ENCODE peak calls at places on chromosomes 16 and 17, in four cellular contexts. K is lower lobe of right lung, D is GM23248, L is A673. R is an unnamed sample.

GRCh38 chr16:1434644-1435592 is 4.0 kb downstream of the PERCC1 start:
- DNase-seq in K (no peak), D (no peak), L (no peak), R (no peak)

GRCh38 chr17:61635913-61636432 is 45.0 kb upstream of the NACA2 start:
- DNase-seq in K (no peak), D (peak; percentile 60), L (peak; percentile 77), R (no peak)

GRCh38 chr16:57590654-57591085 is 37.8 kb upstream of the ADGRG1 start:
- DNase-seq in K (no peak), D (peak; percentile 86), L (peak; percentile 48), R (no peak)

GRCh38 chr16:2039286-2040030 is 8.2 kb downstream of the NTHL1 start:
- DNase-seq in K (peak; percentile 83), D (peak; percentile 84), L (peak; percentile 43), R (no peak)

GRCh38 chr17:44881145-44881544 is 18.1 kb downstream of the EFTUD2 start:
- DNase-seq in K (no peak), D (no peak), L (no peak), R (no peak)

GRCh38 chr17:81738801-81739393 is 26.8 kb downstream of the SLC25A10 start:
- DNase-seq in K (peak; percentile 39), D (no peak), L (no peak), R (no peak)

GRCh38 chr16:70788668-70789161 is 12.2 kb downstream of the VAC14 start:
- DNase-seq in K (no peak), D (peak; percentile 30), L (no peak), R (no peak)

GRCh38 chr17:8939496-8940334 is 25.8 kb downstream of the PIK3R5 start:
- DNase-seq in K (no peak), D (no peak), L (no peak), R (no peak)

GRCh38 chr17:17822189-17822978 is 14.4 kb downstream of the SREBF1 start:
- DNase-seq in K (no peak), D (peak; percentile 84), L (no peak), R (no peak)

GRCh38 chr17:34852614-34853013 is 108.6 kb downstream of the CCT6B start:
- DNase-seq in K (no peak), D (no peak), L (no peak), R (no peak)

GRCh38 chr16:85173077-85173980 is 61.1 kb upstream of the CIBAR2 start:
- DNase-seq in K (peak; percentile 44), D (peak; percentile 98), L (peak; percentile 31), R (no peak)

GRCh38 chr16:85606920-85607319 is 6.2 kb upstream of the GSE1 start:
- DNase-seq in K (no peak), D (no peak), L (peak; percentile 47), R (no peak)

GRCh38 chr17:57919912-57920311 is 35.3 kb downstream of the CUEDC1 start:
- DNase-seq in K (no peak), D (no peak), L (no peak), R (no peak)

GRCh38 chr17:61255609-61256008 is 144.0 kb upstream of the TBX2 start:
- DNase-seq in K (no peak), D (no peak), L (no peak), R (no peak)

GRCh38 chr17:38452719-38453118 is 24.5 kb downstream of the ARHGAP23 start:
- DNase-seq in K (no peak), D (peak; percentile 23), L (no peak), R (no peak)

GRCh38 chr17:55964191-55964590 is 189.1 kb upstream of the ANKFN1 start:
- DNase-seq in K (no peak), D (no peak), L (no peak), R (no peak)

GRCh38 chr17:47733047-47733413 is at the start of gene TBX21:
- DNase-seq in K (peak; percentile 78), D (peak; percentile 56), L (peak; percentile 87), R (peak; percentile 30)

GRCh38 chr17:237406-237955 is 56.0 kb upstream of the DOC2B start:
- DNase-seq in K (peak; percentile 20), D (no peak), L (no peak), R (no peak)

GRCh38 chr17:47652570-47652969 is 2.9 kb downstream of the KPNB1 start:
- DNase-seq in K (no peak), D (peak; percentile 43), L (no peak), R (no peak)

R was measured in NCI-H1417 treated with DMSO at 0.1 percent for 48 hours.